ENCODE peak calls at places on chromosomes 4 and X, in four cellular contexts. V is substantia nigra, W is body of pancreas, L is left lung. H is an unnamed sample.

GRCh38 chrX:27309406-27309805 is 153.7 kb downstream of the PPP4R3C start:
- DNase-seq in L (no peak), W (no peak), V (no peak), H (no peak)

GRCh38 chr4:26074672-26075071 is 160.7 kb downstream of the SMIM20 start:
- DNase-seq in W (peak), L (peak), V (no peak), H (no peak)

GRCh38 chrX:21382715-21383114 is 8.5 kb downstream of the CNKSR2 start:
- DNase-seq in W (no peak), L (no peak), V (no peak), H (no peak)

GRCh38 chr4:95761871-95762270 is 78.0 kb upstream of the PDHA2 start:
- DNase-seq in L (no peak), V (no peak), W (no peak), H (no peak)

GRCh38 chrX:47098746-47099145 is 20.5 kb downstream of the RGN start:
- DNase-seq in L (no peak), W (no peak), V (no peak), H (no peak)

GRCh38 chr4:125359960-125360628 is 45.3 kb downstream of the FAT4 start:
- DNase-seq in W (no peak), V (no peak), L (no peak), H (no peak)

GRCh38 chr4:87901426-87901825 is 68.7 kb downstream of the MEPE start:
- DNase-seq in V (no peak), W (no peak), L (no peak), H (no peak)

GRCh38 chr4:7787067-7787466 is 152.6 kb downstream of the AFAP1 start:
- DNase-seq in W (no peak), V (no peak), L (no peak), H (no peak)

GRCh38 chr4:124437853-124438495 is 274.6 kb downstream of the ANKRD50 start:
- DNase-seq in V (no peak), W (no peak), L (no peak), H (no peak)

GRCh38 chrX:53031380-53031779 is 17.2 kb upstream of the GPR173 start:
- DNase-seq in V (no peak), L (no peak), W (no peak), H (no peak)

DNA sequence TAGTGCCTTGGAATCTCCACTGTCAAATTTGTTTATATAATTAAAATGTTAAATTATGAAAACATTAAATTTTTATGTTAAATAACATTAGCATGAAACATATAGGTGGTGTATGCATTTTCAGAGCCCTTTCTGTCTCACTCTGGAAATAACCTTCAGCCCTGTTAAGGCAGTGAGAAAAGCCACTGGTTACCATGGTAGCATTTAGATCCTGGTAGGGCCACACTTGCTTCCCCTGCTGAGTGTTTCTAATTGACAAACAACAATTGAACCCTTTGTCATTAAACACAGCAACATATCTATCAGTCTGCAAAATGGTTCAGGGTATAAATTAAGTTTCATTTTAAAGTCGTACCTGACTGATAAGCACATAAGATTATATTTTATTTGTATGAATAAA is 63.5 kb downstream of the PDK3 start:
- DNase-seq in V (no peak), L (no peak), W (no peak), H (no peak)
- H3K27ac ChIP-seq in V (no peak), L (no peak), W (no peak), H (no peak)

GRCh38 chrX:17632942-17633341 is 104.4 kb upstream of the SCML1 start:
- DNase-seq in L (no peak), W (no peak), V (no peak), H (no peak)
- H3K27ac ChIP-seq in L (no peak), W (no peak), V (no peak), H (no peak)

GRCh38 chrX:118550792-118551191 is 55.2 kb downstream of the DOCK11 start:
- DNase-seq in W (no peak), L (no peak), V (no peak), H (no peak)

GRCh38 chrX:118554511-118554910 is 58.9 kb downstream of the DOCK11 start:
- DNase-seq in W (no peak), V (no peak), L (no peak), H (no peak)

GRCh38 chrX:118551426-118551825 is 55.8 kb downstream of the DOCK11 start:
- DNase-seq in L (no peak), W (no peak), V (no peak), H (no peak)

GRCh38 chrX:118552501-118552900 is 56.9 kb downstream of the DOCK11 start:
- DNase-seq in L (peak), V (no peak), W (peak), H (no peak)

DNA sequence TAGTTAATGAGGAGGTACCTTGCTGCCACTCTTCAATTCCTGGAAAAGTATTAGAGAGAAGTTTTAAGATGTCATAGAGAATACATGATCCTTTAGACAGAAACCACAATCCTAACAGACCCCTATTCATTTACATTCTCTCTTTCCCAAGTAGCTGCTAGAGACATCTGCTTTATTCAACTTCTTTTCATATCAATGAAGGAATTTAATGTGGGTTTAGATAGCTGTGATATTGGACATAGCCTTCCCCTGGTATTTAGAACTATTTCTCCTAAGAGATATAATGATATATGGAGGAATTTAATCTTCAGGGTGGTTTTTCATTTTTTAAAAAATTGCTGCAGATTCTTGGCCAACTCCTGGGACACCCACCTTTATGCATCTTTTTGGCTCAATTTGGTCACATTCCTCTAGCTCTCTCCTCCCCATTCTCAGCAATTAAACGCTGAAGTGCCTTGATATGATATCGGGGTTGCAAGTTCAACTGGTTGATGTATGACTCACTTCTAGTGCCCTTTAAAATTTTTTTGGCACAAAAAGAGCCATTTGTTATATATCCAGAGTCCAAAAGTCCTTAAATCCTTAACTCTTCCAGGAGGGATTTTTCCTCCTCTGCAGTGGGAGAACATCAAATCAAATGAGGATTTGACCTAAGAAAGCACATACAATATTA is 57.6 kb downstream of the DOCK11 start:
- DNase-seq in W (no peak), L (no peak), V (no peak), H (no peak)
- H3K27ac ChIP-seq in W (no peak), L (no peak), V (no peak), H (no peak)

GRCh38 chr4:145433684-145434083 is 48.0 kb upstream of the SMAD1 start:
- DNase-seq in W (no peak), V (no peak), L (no peak), H (no peak)
- H3K27ac ChIP-seq in W (no peak), V (no peak), L (no peak), H (no peak)

DNA sequence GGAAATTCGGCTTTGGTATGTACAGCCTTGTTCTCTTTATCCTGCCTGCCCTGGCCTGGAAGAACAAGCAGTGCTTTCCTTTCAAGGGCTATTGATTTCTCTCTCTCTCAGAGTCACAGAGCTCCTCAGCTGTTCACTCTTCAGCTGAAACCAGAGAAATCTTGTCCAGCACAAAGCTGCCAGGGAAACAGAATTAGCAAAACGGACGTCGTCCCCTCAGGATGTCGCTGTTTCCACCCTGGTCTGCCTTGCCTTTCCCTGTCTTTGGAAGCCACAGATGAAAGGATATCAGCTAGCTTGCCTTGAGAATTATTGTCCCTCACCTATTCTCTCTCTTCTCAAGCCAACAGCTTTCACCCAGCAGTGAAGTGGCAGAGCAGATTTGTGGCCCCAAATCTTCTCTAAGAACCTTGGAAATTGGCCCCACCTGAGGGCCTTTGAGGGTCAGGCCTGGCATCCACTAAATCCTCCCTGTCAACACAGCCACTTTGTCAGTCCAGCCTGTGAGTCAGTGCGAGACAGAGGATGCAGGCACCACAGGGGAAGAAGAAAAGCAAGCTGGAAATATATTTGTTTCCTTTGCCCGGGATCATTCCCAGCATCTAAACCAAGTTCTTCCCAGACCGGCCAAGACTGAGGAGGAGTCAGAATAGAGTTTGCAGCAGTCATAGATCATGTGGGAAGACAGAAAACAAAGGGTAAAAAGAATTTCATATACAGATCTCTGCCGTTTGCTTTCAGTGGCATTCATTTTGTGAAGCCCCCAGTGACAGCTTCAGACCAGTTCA is 63.8 kb upstream of the MTM1 start:
- DNase-seq in V (peak), W (peak), L (no peak), H (no peak)
- H3K27ac ChIP-seq in V (peak), W (no peak), L (peak), H (no peak)

GRCh38 chr4:80446248-80446647 is 110.7 kb downstream of the CFAP299 start:
- DNase-seq in L (no peak), V (no peak), W (no peak), H (no peak)
- H3K27ac ChIP-seq in L (no peak), V (no peak), W (no peak), H (no peak)

GRCh38 chr4:42628740-42629139 is 28.2 kb downstream of the ATP8A1 start:
- DNase-seq in W (no peak), L (no peak), V (no peak), H (no peak)

GRCh38 chr4:42630908-42631307 is 26.0 kb downstream of the ATP8A1 start:
- DNase-seq in W (no peak), V (no peak), L (no peak), H (no peak)

GRCh38 chr4:42625366-42625765 is 31.5 kb downstream of the ATP8A1 start:
- DNase-seq in V (no peak), W (no peak), L (no peak), H (no peak)

GRCh38 chr4:42627887-42628646 is 28.8 kb downstream of the ATP8A1 start:
- DNase-seq in V (peak), L (no peak), W (peak), H (no peak)

DNA sequence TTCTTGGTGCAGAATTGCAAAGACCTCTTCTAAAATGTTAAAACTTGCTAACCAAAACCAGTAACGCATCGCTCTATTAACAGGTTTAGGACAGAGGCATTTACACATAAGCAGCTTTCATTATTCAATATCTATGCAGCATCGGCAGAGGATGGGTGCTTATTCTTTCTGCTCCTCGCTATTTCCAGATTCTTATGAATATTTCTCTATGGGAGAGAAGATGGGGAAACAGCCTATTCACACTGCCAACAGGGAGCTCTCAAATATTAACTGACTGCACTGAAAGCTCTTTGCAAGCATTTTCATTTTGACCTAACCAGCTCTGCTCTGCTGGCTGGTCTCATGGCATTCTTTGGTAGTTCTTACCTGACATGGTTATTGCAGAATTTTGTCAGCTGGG is 30.3 kb downstream of the ATP8A1 start:
- DNase-seq in L (no peak), V (no peak), W (no peak), H (no peak)
- H3K27ac ChIP-seq in L (no peak), V (peak), W (no peak), H (no peak)

GRCh38 chr4:151575646-151576045 is 166.7 kb downstream of the FHIP1A start:
- DNase-seq in W (no peak), L (no peak), V (no peak), H (no peak)
- H3K27ac ChIP-seq in W (no peak), L (no peak), V (no peak), H (no peak)

GRCh38 chrX:120752431-120753128 is 122.7 kb upstream of the C1GALT1C1 start:
- DNase-seq in V (no peak), W (no peak), L (no peak), H (no peak)

GRCh38 chrX:120753413-120754251 is 122.0 kb downstream of the CT47B1 start:
- DNase-seq in V (no peak), W (no peak), L (no peak), H (no peak)

GRCh38 chrX:120749141-120749846 is 119.4 kb upstream of the C1GALT1C1 start:
- DNase-seq in V (no peak), L (no peak), W (no peak), H (no peak)

GRCh38 chrX:120750381-120750780 is 120.5 kb upstream of the C1GALT1C1 start:
- DNase-seq in L (no peak), V (no peak), W (no peak), H (no peak)

GRCh38 chrX:120751683-120752082 is 121.8 kb upstream of the C1GALT1C1 start:
- DNase-seq in L (no peak), W (no peak), V (no peak), H (no peak)
- H3K27ac ChIP-seq in L (no peak), W (no peak), V (no peak), H (no peak)

GRCh38 chr4:40196724-40197281 is at the start of gene RHOH:
- DNase-seq in W (no peak), L (no peak), V (no peak), H (no peak)

GRCh38 chr4:40200881-40201797 is 4.3 kb downstream of the RHOH start:
- DNase-seq in W (no peak), V (no peak), L (no peak), H (peak)

GRCh38 chr4:40197879-40198689 is 1.3 kb downstream of the RHOH start:
- DNase-seq in V (no peak), W (no peak), L (no peak), H (no peak)

GRCh38 chr4:40199999-40200880 is 3.4 kb downstream of the RHOH start:
- DNase-seq in V (peak), W (peak), L (peak), H (peak)

GRCh38 chr4:40199179-40199670 is 2.4 kb downstream of the RHOH start:
- DNase-seq in L (no peak), W (no peak), V (no peak), H (no peak)
- H3K27ac ChIP-seq in L (peak), W (no peak), V (no peak), H (peak)